ENCODE peak calls at places on chromosomes 1 and 21, in four cellular contexts. One of them, this sample, is unnamed.

GRCh38 chr1:207815913-207816312 is 64.1 kb downstream of the CD46 start:
- DNase-seq in GM12865: no peak
- DNase-seq in T-helper 22 cell: no peak
- DNase-seq in HT1080: peak
- DNase-seq in this sample: no peak

GRCh38 chr1:1927751-1928150 is 8.7 kb upstream of the TMEM52 start:
- DNase-seq in T-helper 22 cell: no peak
- DNase-seq in GM12865: no peak
- DNase-seq in HT1080: no peak
- DNase-seq in this sample: no peak

GRCh38 chr1:11134352-11135266 is 34.9 kb upstream of the EXOSC10 start:
- DNase-seq in T-helper 22 cell: no peak
- DNase-seq in HT1080: peak
- DNase-seq in GM12865: no peak
- DNase-seq in this sample: no peak

GRCh38 chr1:92882817-92883216 is 51.0 kb downstream of the RPL5 start:
- DNase-seq in HT1080: no peak
- DNase-seq in T-helper 22 cell: no peak
- DNase-seq in GM12865: peak
- DNase-seq in this sample: peak

GRCh38 chr1:9165396-9165795 is 36.5 kb upstream of the GPR157 start:
- DNase-seq in GM12865: no peak
- DNase-seq in T-helper 22 cell: no peak
- DNase-seq in HT1080: no peak
- DNase-seq in this sample: no peak

GRCh38 chr1:154961497-154962237 is at the start of gene PYGO2:
- DNase-seq in HT1080: peak
- DNase-seq in T-helper 22 cell: peak
- DNase-seq in GM12865: peak
- DNase-seq in this sample: peak

GRCh38 chr1:18922319-18922726 is 20.0 kb upstream of the ALDH4A1 start:
- DNase-seq in T-helper 22 cell: no peak
- DNase-seq in GM12865: no peak
- DNase-seq in HT1080: peak
- DNase-seq in this sample: no peak

GRCh38 chr1:84689514-84690396 is 506 bp downstream of the SSX2IP start:
- DNase-seq in GM12865: peak
- DNase-seq in HT1080: peak
- DNase-seq in T-helper 22 cell: no peak
- DNase-seq in this sample: peak

GRCh38 chr21:45157932-45158331 is 83.6 kb downstream of the ADARB1 start:
- DNase-seq in T-helper 22 cell: no peak
- DNase-seq in GM12865: no peak
- DNase-seq in HT1080: no peak
- DNase-seq in this sample: no peak

GRCh38 chr1:172851871-172852270 is 193.0 kb downstream of the FASLG start:
- DNase-seq in HT1080: no peak
- DNase-seq in GM12865: no peak
- DNase-seq in T-helper 22 cell: no peak
- DNase-seq in this sample: no peak

GRCh38 chr1:235601087-235601486 is 48.5 kb downstream of the GNG4 start:
- DNase-seq in T-helper 22 cell: no peak
- DNase-seq in GM12865: no peak
- DNase-seq in HT1080: no peak
- DNase-seq in this sample: peak

GRCh38 chr1:206579747-206580437 is 32.4 kb downstream of the EIF2D start:
- DNase-seq in HT1080: peak
- DNase-seq in GM12865: peak
- DNase-seq in T-helper 22 cell: peak
- DNase-seq in this sample: peak

GRCh38 chr1:30126839-30127238 is 596.5 kb downstream of the MATN1 start:
- DNase-seq in HT1080: no peak
- DNase-seq in GM12865: no peak
- DNase-seq in T-helper 22 cell: no peak
- DNase-seq in this sample: no peak

GRCh38 chr1:235941852-235942624 is 75.3 kb upstream of the LYST start:
- DNase-seq in T-helper 22 cell: no peak
- DNase-seq in HT1080: no peak
- DNase-seq in GM12865: no peak
- DNase-seq in this sample: no peak

This sample was measured in OCI-LY7.